ENCODE peak calls at places on chromosomes 4 and X, in seven cellular contexts. G is choroid plexus epithelial cell, J is GM12865, L is nephron progenitor cell, E is AG09309, O is fibroblast of pulmonary artery, P is pancreas. U is an unnamed sample.

GRCh38 chrX:75957107-75957610 is 172.1 kb upstream of the MAGEE2 start:
- DNase-seq in G (no peak), J (no peak), L (no peak), E (no peak), O (no peak), P (no peak), U (no peak)

GRCh38 chr4:107774681-107775080 is 50.1 kb upstream of the SGMS2 start:
- DNase-seq in G (peak; percentile 13), J (no peak), L (no peak), E (no peak), O (no peak), P (no peak), U (no peak)

GRCh38 chr4:11286533-11286932 is 142.2 kb downstream of the HS3ST1 start:
- DNase-seq in G (no peak), J (peak; percentile 5), L (no peak), E (no peak), O (no peak), P (no peak), U (no peak)

GRCh38 chr4:110198472-110199419 is at the start of gene ELOVL6:
- DNase-seq in G (peak; percentile 91), J (peak; percentile 90), L (peak; percentile 78), E (peak; percentile 33), O (peak; percentile 83), P (peak; percentile 26), U (peak; percentile 68)

GRCh38 chr4:139603576-139604387 is 47.8 kb upstream of the SETD7 start:
- DNase-seq in G (peak; percentile 80), J (peak; percentile 61), L (peak; percentile 37), E (no peak), O (peak; percentile 76), P (peak; percentile 26), U (peak; percentile 44)

GRCh38 chr4:139873111-139873866 is 207.7 kb downstream of the MGST2 start:
- DNase-seq in G (peak; percentile 58), J (no peak), L (no peak), E (peak; percentile 8), O (no peak), P (no peak), U (no peak)

GRCh38 chr4:103499094-103499493 is 220.7 kb downstream of the TACR3 start:
- DNase-seq in G (peak; percentile 5), J (no peak), L (no peak), E (no peak), O (peak; percentile 21), P (no peak), U (no peak)

GRCh38 chrX:640641-641040 is 10.1 kb downstream of the SHOX start:
- DNase-seq in G (no peak), J (no peak), L (no peak), E (no peak), O (no peak), P (no peak), U (no peak)

GRCh38 chr4:52950226-52950625 is 88.1 kb downstream of the RASL11B start:
- DNase-seq in G (no peak), J (no peak), L (no peak), E (no peak), O (no peak), P (no peak), U (no peak)

GRCh38 chr4:748461-748860 is 42.8 kb downstream of the PCGF3 start:
- DNase-seq in G (no peak), J (no peak), L (no peak), E (no peak), O (no peak), P (no peak), U (no peak)

GRCh38 chr4:83618991-83619390 is 83.1 kb downstream of the GPAT3 start:
- DNase-seq in G (peak; percentile 26), J (no peak), L (no peak), E (no peak), O (peak; percentile 43), P (no peak), U (no peak)

GRCh38 chrX:104270916-104271512 is 16.3 kb upstream of the ESX1 start:
- DNase-seq in G (peak; percentile 47), J (peak; percentile 11), L (peak; percentile 49), E (no peak), O (peak; percentile 46), P (peak; percentile 2), U (peak; percentile 59)

DNA sequence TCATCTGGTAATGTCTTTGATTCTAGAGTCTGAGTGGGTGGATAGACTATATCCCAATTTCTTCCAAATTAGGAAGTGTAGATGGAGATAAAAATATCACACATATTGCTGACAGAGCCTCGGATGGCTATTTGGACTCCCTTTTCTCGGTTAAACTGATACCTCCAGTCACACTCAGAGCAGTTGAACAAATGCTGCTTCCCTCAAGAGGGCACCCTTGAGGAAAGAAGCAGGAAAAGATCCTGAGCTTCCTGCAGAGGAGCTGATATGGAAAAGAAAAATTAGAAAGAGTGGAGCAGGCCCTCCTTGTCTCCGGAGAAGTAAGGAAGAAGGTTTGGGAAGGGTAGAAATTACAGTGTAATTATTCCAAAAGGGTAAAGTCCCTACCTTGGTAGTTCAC is 96.2 kb upstream of the CCSER1 start:
- DNase-seq in G (peak; percentile 1), J (no peak), L (no peak), E (no peak), O (no peak), P (no peak), U (no peak)
- TF ChIP-seq CTCF in G (no peak), J (no peak), L (no peak), E (no peak), O (no peak), P (no peak), U (no peak)

GRCh38 chr4:151961456-151961855 is 200.6 kb upstream of the GATB start:
- DNase-seq in G (no peak), J (no peak), L (no peak), E (no peak), O (no peak), P (no peak), U (no peak)
- TF ChIP-seq CTCF in G (no peak), J (no peak), L (no peak), E (no peak), O (no peak), P (no peak), U (no peak)

DNA sequence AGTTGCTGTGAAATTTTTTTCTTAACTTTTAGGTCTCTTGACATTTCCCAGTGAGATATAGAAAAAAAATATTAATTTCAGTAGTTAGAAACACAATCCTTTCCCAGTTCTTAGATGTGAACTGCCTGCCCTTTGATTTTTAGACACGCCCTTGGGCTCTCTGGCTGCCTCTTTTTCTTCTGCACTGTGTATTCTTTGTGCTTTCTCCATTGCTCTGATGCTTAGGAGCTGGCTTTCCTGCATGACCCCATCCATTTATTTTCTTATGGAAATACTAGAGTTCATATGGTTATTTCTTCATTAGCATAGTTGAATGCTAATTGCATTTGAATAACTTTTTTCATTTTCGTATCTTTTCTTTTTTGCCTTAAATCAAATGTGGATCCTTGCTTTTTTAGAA is 224.9 kb upstream of the SMIM31 start:
- DNase-seq in G (no peak), J (no peak), L (no peak), E (no peak), O (no peak), P (no peak), U (no peak)
- TF ChIP-seq CTCF in G (no peak), J (no peak), L (no peak), E (no peak), O (no peak), P (no peak), U (no peak)

DNA sequence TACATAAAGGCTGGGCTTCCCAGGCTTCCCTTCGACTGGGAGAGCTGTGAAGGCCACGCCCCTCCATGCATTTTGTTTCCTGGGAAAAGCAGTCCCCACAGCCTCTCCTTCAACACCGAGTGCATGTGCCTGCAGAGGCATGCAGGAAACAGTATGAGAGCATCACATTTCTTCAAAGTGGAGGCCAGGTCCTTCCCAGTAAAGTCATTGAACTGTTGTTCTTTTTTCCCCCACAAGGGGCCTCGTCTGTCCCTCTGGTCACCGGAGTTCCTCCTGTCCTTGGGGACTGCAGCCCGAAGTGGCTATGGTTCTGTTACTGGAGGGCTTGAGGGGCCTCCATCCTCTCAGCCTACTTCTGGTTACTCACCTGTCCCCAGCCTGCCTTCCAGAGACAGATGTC is 56.0 kb downstream of the RAI2 start:
- DNase-seq in G (no peak), J (no peak), L (no peak), E (no peak), O (no peak), P (no peak), U (no peak)
- TF ChIP-seq CTCF in G (peak; percentile 2), J (no peak), L (no peak), E (peak; percentile 11), O (no peak), P (no peak), U (no peak)

GRCh38 chr4:48945981-48946380 is 39.4 kb upstream of the OCIAD2 start:
- DNase-seq in G (no peak), J (no peak), L (no peak), E (no peak), O (no peak), P (no peak), U (no peak)

GRCh38 chr4:48943387-48943786 is 36.8 kb upstream of the OCIAD2 start:
- DNase-seq in G (peak; percentile 16), J (no peak), L (no peak), E (no peak), O (no peak), P (no peak), U (peak; percentile 18)

GRCh38 chr4:48947731-48948130 is 38.3 kb upstream of the CWH43 start:
- DNase-seq in G (no peak), J (no peak), L (no peak), E (no peak), O (no peak), P (no peak), U (no peak)

GRCh38 chr4:48944252-48944651 is 37.7 kb upstream of the OCIAD2 start:
- DNase-seq in G (no peak), J (no peak), L (no peak), E (no peak), O (peak; percentile 37), P (no peak), U (no peak)

DNA sequence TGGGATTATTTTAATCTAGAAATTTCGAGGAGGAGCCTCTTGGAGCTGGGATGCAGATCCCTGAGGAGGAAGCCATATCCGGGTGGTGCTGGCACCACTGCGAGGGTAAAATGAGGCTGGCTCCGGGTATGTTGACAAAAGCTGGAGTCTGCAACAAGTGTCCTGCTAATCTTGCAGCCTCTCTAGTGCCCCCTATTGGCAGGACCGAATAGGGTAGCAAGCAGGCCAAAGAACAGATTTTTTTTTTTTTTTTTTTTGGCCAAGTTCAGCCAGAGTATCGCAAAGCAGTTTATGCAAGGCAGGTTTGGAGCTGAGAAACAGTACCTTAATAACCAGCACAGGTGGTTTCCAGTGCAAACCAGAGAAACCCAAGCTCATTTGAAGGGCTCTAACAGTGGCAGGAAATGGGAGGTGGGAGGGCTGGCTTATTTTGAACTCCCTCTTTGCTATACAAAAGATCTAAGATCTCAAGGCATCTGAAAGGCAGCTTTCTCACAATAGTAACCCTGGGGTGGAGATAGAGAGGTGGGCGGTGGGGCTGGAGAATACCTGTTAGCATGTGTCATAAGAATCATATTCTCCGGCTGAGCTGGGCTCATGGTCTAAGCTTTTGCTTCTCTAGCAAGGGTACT is 38.2 kb upstream of the OCIAD2 start:
- DNase-seq in G (no peak), J (peak; percentile 55), L (peak; percentile 11), E (no peak), O (no peak), P (no peak), U (peak; percentile 73)
- TF ChIP-seq CTCF in G (peak; percentile 37), J (peak; percentile 51), L (peak; percentile 24), E (peak; percentile 37), O (peak; percentile 41), P (no peak), U (peak; percentile 59)

GRCh38 chr4:74906771-74907170 is 26.1 kb upstream of the PARM1 start:
- DNase-seq in G (no peak), J (no peak), L (no peak), E (no peak), O (no peak), P (no peak), U (no peak)
- TF ChIP-seq CTCF in G (no peak), J (no peak), L (no peak), E (no peak), O (no peak), P (no peak), U (no peak)

U was measured in activated CD8-positive, alpha-beta T cell treated with anti-CD3 and anti-CD28 coated beads for 36 hours.